ENCODE peak calls at places on chromosomes 12 and 14, in five cellular contexts. One of them, this sample, is unnamed. For H3K27me3, the result is how much of the 10 kb centered on the place peaks cover.

GRCh38 chr14:36509056-36509917 is 10.7 kb downstream of the NKX2-1 start:
- DNase-seq in GM23338: peak
- DNase-seq in brain microvascular endothelial cell: no peak
- DNase-seq in WERI-Rb-1: no peak
- DNase-seq in thyroid gland: peak
- DNase-seq in this sample: no peak

GRCh38 chr14:51847489-51847796 is 13.0 kb upstream of the GNG2 start:
- DNase-seq in brain microvascular endothelial cell: no peak
- DNase-seq in GM23338: no peak
- DNase-seq in thyroid gland: no peak
- DNase-seq in WERI-Rb-1: no peak
- DNase-seq in this sample: no peak

GRCh38 chr12:64466178-64466577 is 14.3 kb downstream of the TBK1 start:
- DNase-seq in GM23338: no peak
- DNase-seq in brain microvascular endothelial cell: no peak
- DNase-seq in WERI-Rb-1: no peak
- DNase-seq in thyroid gland: no peak
- DNase-seq in this sample: no peak

GRCh38 chr12:76586764-76587395 is 27.3 kb upstream of the OSBPL8 start:
- DNase-seq in GM23338: peak
- DNase-seq in WERI-Rb-1: peak
- DNase-seq in thyroid gland: peak
- DNase-seq in brain microvascular endothelial cell: peak
- DNase-seq in this sample: no peak

GRCh38 chr12:40238221-40238902 is 13.6 kb downstream of the LRRK2 start:
- DNase-seq in thyroid gland: no peak
- DNase-seq in brain microvascular endothelial cell: no peak
- DNase-seq in WERI-Rb-1: no peak
- DNase-seq in GM23338: no peak
- DNase-seq in this sample: no peak

GRCh38 chr12:115752913-115753726 is 524.4 kb downstream of the MED13L start:
- DNase-seq in GM23338: peak
- DNase-seq in WERI-Rb-1: peak
- DNase-seq in thyroid gland: peak
- DNase-seq in brain microvascular endothelial cell: peak
- DNase-seq in this sample: peak

GRCh38 chr12:92208613-92209121 is 63.0 kb upstream of the BTG1 start:
- DNase-seq in GM23338: no peak
- DNase-seq in thyroid gland: no peak
- DNase-seq in WERI-Rb-1: peak
- DNase-seq in brain microvascular endothelial cell: peak
- DNase-seq in this sample: peak

GRCh38 chr12:68451261-68452091 is 119.3 kb upstream of the MDM1 start:
- DNase-seq in GM23338: no peak
- DNase-seq in WERI-Rb-1: no peak
- DNase-seq in brain microvascular endothelial cell: peak
- DNase-seq in thyroid gland: peak
- DNase-seq in this sample: peak

GRCh38 chr14:81516941-81517797 is 16.5 kb downstream of the SEL1L start:
- DNase-seq in GM23338: peak
- DNase-seq in brain microvascular endothelial cell: peak
- DNase-seq in WERI-Rb-1: no peak
- DNase-seq in thyroid gland: peak
- DNase-seq in this sample: no peak

GRCh38 chr12:75842119-75842518 is 189.5 kb downstream of the PHLDA1 start:
- DNase-seq in GM23338: no peak
- DNase-seq in WERI-Rb-1: no peak
- DNase-seq in brain microvascular endothelial cell: no peak
- DNase-seq in thyroid gland: no peak
- DNase-seq in this sample: no peak

GRCh38 chr12:1473418-1473817 is 121.0 kb downstream of the FBXL14 start:
- DNase-seq in WERI-Rb-1: no peak
- DNase-seq in GM23338: no peak
- DNase-seq in thyroid gland: no peak
- DNase-seq in brain microvascular endothelial cell: no peak
- DNase-seq in this sample: peak

GRCh38 chr12:47458273-47458672 is 247.6 kb downstream of the RPAP3 start:
- DNase-seq in GM23338: no peak
- DNase-seq in thyroid gland: no peak
- DNase-seq in brain microvascular endothelial cell: no peak
- DNase-seq in WERI-Rb-1: no peak
- DNase-seq in this sample: peak

GRCh38 chr12:49503674-49504180 is 35.1 kb upstream of the KCNH3 start:
- DNase-seq in brain microvascular endothelial cell: peak
- DNase-seq in GM23338: peak
- DNase-seq in WERI-Rb-1: no peak
- DNase-seq in thyroid gland: peak
- DNase-seq in this sample: peak

GRCh38 chr14:49287004-49287403 is 299.2 kb downstream of the RPS29 start:
- DNase-seq in GM23338: no peak
- DNase-seq in thyroid gland: no peak
- DNase-seq in brain microvascular endothelial cell: no peak
- DNase-seq in WERI-Rb-1: no peak
- DNase-seq in this sample: no peak

GRCh38 chr12:26153421-26154154 is 28.8 kb upstream of the BHLHE41 start:
- DNase-seq in GM23338: no peak
- DNase-seq in brain microvascular endothelial cell: peak
- DNase-seq in WERI-Rb-1: no peak
- DNase-seq in thyroid gland: no peak
- DNase-seq in this sample: peak

GRCh38 chr14:77120771-77121743 is 20.5 kb downstream of the ZDHHC22 start:
- DNase-seq in WERI-Rb-1: no peak
- DNase-seq in brain microvascular endothelial cell: no peak
- DNase-seq in thyroid gland: peak
- DNase-seq in GM23338: no peak
- DNase-seq in this sample: no peak

GRCh38 chr12:2941524-2941923 is 17.7 kb upstream of the TEAD4 start:
- DNase-seq in brain microvascular endothelial cell: no peak
- DNase-seq in thyroid gland: no peak
- DNase-seq in GM23338: no peak
- DNase-seq in WERI-Rb-1: no peak
- DNase-seq in this sample: no peak

GRCh38 chr12:102548543-102548942 is 68.2 kb upstream of the IGF1 start:
- DNase-seq in GM23338: no peak
- DNase-seq in brain microvascular endothelial cell: no peak
- DNase-seq in thyroid gland: peak
- DNase-seq in WERI-Rb-1: no peak
- DNase-seq in this sample: no peak

GRCh38 chr12:113473400-113473799 is 1.7 kb upstream of the LHX5 start:
- DNase-seq in WERI-Rb-1: no peak
- DNase-seq in thyroid gland: no peak
- DNase-seq in GM23338: no peak
- DNase-seq in brain microvascular endothelial cell: no peak
- DNase-seq in this sample: no peak

GRCh38 chr12:113476093-113476986 is 4.7 kb upstream of the LHX5 start:
- DNase-seq in brain microvascular endothelial cell: no peak
- DNase-seq in WERI-Rb-1: no peak
- DNase-seq in thyroid gland: no peak
- DNase-seq in GM23338: peak
- DNase-seq in this sample: no peak

GRCh38 chr12:113473942-113474341 is 2.3 kb upstream of the LHX5 start:
- DNase-seq in brain microvascular endothelial cell: no peak
- DNase-seq in thyroid gland: no peak
- DNase-seq in GM23338: peak
- DNase-seq in WERI-Rb-1: no peak
- DNase-seq in this sample: no peak

GRCh38 chr12:113475451-113476085 is 3.9 kb upstream of the LHX5 start:
- DNase-seq in brain microvascular endothelial cell: no peak
- DNase-seq in thyroid gland: no peak
- DNase-seq in GM23338: peak
- DNase-seq in WERI-Rb-1: no peak
- DNase-seq in this sample: no peak

DNA sequence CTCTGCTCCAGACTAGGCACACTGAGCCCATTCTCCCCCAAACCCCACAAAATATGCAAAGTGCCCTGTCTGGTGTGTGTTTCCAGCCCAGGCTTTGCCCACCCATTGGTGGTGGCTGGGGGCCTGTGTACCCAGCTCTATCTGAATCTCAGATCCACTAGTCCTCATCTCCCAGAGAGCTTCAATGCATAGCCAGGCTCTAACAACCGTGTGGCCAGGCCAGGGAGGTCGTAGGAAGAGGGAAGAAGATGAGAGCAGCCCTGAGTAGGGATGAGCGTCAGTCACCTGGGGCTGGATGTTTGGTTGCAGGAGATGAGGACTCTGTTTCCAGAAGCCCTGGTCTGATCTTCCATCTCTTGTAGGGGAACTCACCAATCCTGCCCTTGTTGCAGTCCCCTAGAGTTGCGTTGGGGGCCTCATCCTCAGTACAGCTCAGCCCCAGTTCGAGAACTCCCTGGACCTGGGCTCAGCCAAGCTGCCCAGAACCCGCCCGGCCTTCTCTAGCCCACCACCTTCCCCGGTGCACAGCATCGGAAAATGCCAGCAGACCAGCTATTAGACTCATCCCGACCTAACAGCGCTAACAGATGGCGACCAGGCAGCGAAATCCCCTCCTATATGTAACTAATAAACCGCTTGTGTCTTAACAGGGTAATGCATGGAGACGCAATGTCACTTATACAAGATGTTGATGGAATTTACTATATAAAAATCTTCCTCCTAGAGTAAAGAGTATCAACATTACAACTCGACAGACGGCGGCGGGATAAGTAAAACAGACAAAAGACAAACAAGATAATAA is 3.2 kb upstream of the LHX5 start:
- DNase-seq in brain microvascular endothelial cell: no peak
- DNase-seq in GM23338: no peak
- DNase-seq in WERI-Rb-1: no peak
- DNase-seq in thyroid gland: no peak
- DNase-seq in this sample: no peak
- H3K27me3 ChIP-seq in brain microvascular endothelial cell: half or more
- H3K27me3 ChIP-seq in GM23338: half or more
- H3K27me3 ChIP-seq in WERI-Rb-1: half or more
- H3K27me3 ChIP-seq in thyroid gland: under half
- H3K27me3 ChIP-seq in this sample: half or more

GRCh38 chr12:130169256-130169655 is 7.0 kb downstream of the FZD10 start:
- DNase-seq in WERI-Rb-1: no peak
- DNase-seq in brain microvascular endothelial cell: no peak
- DNase-seq in GM23338: no peak
- DNase-seq in thyroid gland: no peak
- DNase-seq in this sample: no peak
- H3K27me3 ChIP-seq in WERI-Rb-1: under half
- H3K27me3 ChIP-seq in brain microvascular endothelial cell: under half
- H3K27me3 ChIP-seq in GM23338: half or more
- H3K27me3 ChIP-seq in thyroid gland: under half
- H3K27me3 ChIP-seq in this sample: under half

GRCh38 chr12:120067084-120067869 is 49.3 kb downstream of the RAB35 start:
- DNase-seq in brain microvascular endothelial cell: no peak
- DNase-seq in GM23338: no peak
- DNase-seq in thyroid gland: no peak
- DNase-seq in WERI-Rb-1: no peak
- DNase-seq in this sample: no peak
- H3K27me3 ChIP-seq in brain microvascular endothelial cell: under half
- H3K27me3 ChIP-seq in GM23338: under half
- H3K27me3 ChIP-seq in thyroid gland: under half
- H3K27me3 ChIP-seq in WERI-Rb-1: under half
- H3K27me3 ChIP-seq in this sample: under half

DNA sequence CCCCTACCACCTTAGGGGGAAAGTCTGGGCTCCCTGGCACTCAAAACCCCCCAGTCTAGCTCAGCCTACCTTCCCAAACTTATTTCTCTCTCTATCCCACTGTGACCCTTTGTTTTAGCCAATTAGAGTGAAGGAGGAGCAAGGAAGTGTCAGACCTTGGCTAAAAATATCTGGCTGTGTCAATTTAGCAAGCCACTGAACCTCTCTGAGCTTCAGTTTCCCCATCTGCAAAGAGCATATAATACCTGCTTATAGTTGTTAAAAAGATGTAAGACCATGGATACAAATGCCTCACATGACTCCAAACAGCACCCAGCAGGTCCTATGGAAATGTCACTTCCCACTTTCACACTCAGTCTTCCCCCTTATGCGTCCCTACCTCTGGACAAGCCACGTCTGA is 19.5 kb downstream of the FOXN3 start:
- DNase-seq in WERI-Rb-1: no peak
- DNase-seq in brain microvascular endothelial cell: no peak
- DNase-seq in GM23338: no peak
- DNase-seq in thyroid gland: no peak
- DNase-seq in this sample: no peak
- H3K27me3 ChIP-seq in WERI-Rb-1: under half
- H3K27me3 ChIP-seq in brain microvascular endothelial cell: under half
- H3K27me3 ChIP-seq in GM23338: under half
- H3K27me3 ChIP-seq in thyroid gland: under half
- H3K27me3 ChIP-seq in this sample: under half

GRCh38 chr14:103283916-103284315 is 50.1 kb upstream of the EIF5 start:
- DNase-seq in thyroid gland: no peak
- DNase-seq in WERI-Rb-1: no peak
- DNase-seq in GM23338: no peak
- DNase-seq in brain microvascular endothelial cell: no peak
- DNase-seq in this sample: no peak

GRCh38 chr14:103282932-103283331 is 51.1 kb upstream of the EIF5 start:
- DNase-seq in WERI-Rb-1: no peak
- DNase-seq in brain microvascular endothelial cell: no peak
- DNase-seq in thyroid gland: no peak
- DNase-seq in GM23338: no peak
- DNase-seq in this sample: no peak

GRCh38 chr14:103281496-103282231 is 52.4 kb upstream of the EIF5 start:
- DNase-seq in thyroid gland: no peak
- DNase-seq in WERI-Rb-1: peak
- DNase-seq in GM23338: peak
- DNase-seq in brain microvascular endothelial cell: peak
- DNase-seq in this sample: no peak

GRCh38 chr14:103279129-103280025 is 54.7 kb upstream of the EIF5 start:
- DNase-seq in GM23338: peak
- DNase-seq in WERI-Rb-1: no peak
- DNase-seq in brain microvascular endothelial cell: no peak
- DNase-seq in thyroid gland: peak
- DNase-seq in this sample: no peak

DNA sequence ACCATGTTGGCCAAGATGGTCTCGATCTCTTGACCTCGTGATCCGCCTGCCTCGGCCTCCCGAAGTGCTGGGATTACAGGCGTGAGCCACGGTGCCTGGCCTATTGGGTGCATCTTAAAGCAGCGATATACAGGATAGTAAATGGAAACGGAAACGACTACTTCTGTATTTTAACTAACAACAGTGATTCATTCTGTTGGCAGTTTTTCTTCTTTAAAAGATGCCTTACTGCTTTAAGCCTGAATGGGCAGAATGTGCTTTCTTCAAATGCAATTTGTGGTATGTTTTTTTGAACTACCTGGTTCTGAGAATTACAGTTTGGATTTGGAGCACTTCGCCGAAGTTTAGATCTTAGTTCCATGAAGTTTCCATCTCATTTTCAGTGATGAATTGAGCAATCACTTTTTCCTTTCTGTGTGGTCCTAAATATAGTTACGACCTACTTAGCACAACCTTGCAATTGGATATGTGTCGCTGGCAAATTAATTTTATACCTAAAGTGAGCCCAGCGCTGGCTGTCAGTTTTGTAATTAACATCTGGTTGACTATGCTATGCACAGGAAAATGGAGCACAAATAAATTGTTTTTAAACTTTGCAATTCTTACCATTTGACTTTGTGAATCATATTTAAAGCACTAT is 53.6 kb upstream of the EIF5 start:
- DNase-seq in brain microvascular endothelial cell: no peak
- DNase-seq in WERI-Rb-1: no peak
- DNase-seq in GM23338: no peak
- DNase-seq in thyroid gland: no peak
- DNase-seq in this sample: no peak
- H3K27me3 ChIP-seq in brain microvascular endothelial cell: under half
- H3K27me3 ChIP-seq in WERI-Rb-1: under half
- H3K27me3 ChIP-seq in GM23338: half or more
- H3K27me3 ChIP-seq in thyroid gland: under half
- H3K27me3 ChIP-seq in this sample: half or more

This sample was measured in foreskin keratinocyte.